ENCODE peak calls at places on chromosomes 16 and 17, in four cellular contexts. W, L, I and D are unnamed samples.

GRCh38 chr17:66904760-66905637 is 59.5 kb upstream of the CACNG4 start:
- DNase-seq in I (peak), W (no peak), L (peak), D (no peak)

GRCh38 chr17:41510251-41511065 is 5.0 kb upstream of the KRT13 start:
- DNase-seq in W (no peak), L (no peak), I (no peak), D (peak)

GRCh38 chr17:17213775-17214174 is 7.6 kb upstream of the PLD6 start:
- DNase-seq in L (no peak), I (no peak), W (no peak), D (no peak)

GRCh38 chr17:50347087-50347893 is 1.4 kb downstream of the XYLT2 start:
- DNase-seq in W (peak), L (no peak), I (no peak), D (no peak)

GRCh38 chr17:2854662-2855061 is 58.4 kb downstream of the RAP1GAP2 start:
- DNase-seq in L (no peak), I (no peak), W (no peak), D (no peak)

GRCh38 chr16:65774350-65774749 is 592.1 kb upstream of the CDH5 start:
- DNase-seq in L (no peak), W (no peak), I (no peak), D (no peak)

GRCh38 chr17:74736423-74737298 is at the start of gene RAB37:
- DNase-seq in I (peak), L (peak), W (peak), D (no peak)

GRCh38 chr16:66620419-66620775 is 15.9 kb downstream of the CMTM3 start:
- DNase-seq in I (no peak), L (no peak), W (no peak), D (no peak)

GRCh38 chr16:77307764-77308561 is 108.8 kb downstream of the SYCE1L start:
- DNase-seq in L (peak), W (no peak), I (no peak), D (no peak)

GRCh38 chr16:89099905-89100304 is 6.3 kb downstream of the ACSF3 start:
- DNase-seq in W (no peak), L (no peak), I (no peak), D (no peak)

GRCh38 chr16:66968847-66969246 is 7.8 kb downstream of the CES3 start:
- DNase-seq in W (no peak), L (no peak), I (no peak), D (no peak)

GRCh38 chr17:58615768-58616659 is 75.8 kb downstream of the TEX14 start:
- DNase-seq in L (no peak), W (no peak), I (no peak), D (no peak)

GRCh38 chr16:17273142-17273561 is 197.6 kb downstream of the XYLT1 start:
- DNase-seq in I (peak), W (no peak), L (peak), D (peak)

GRCh38 chr17:27442702-27443101 is 13.5 kb upstream of the KSR1 start:
- DNase-seq in I (no peak), L (no peak), W (no peak), D (no peak)

GRCh38 chr17:79732804-79733691 is 2.3 kb downstream of the ENPP7 start:
- DNase-seq in W (no peak), I (peak), L (no peak), D (no peak)

GRCh38 chr16:56960681-56961281 is 969 bp upstream of the CETP start:
- DNase-seq in L (no peak), W (no peak), I (no peak), D (no peak)

GRCh38 chr17:6708357-6708961 is 4.7 kb downstream of the SLC13A5 start:
- DNase-seq in L (no peak), I (no peak), W (no peak), D (no peak)

GRCh38 chr17:57588086-57588485 is 157.0 kb downstream of the CCDC182 start:
- DNase-seq in W (no peak), L (no peak), I (no peak), D (no peak)

GRCh38 chr16:89697161-89697615 is 4.3 kb downstream of the SPATA2L start:
- DNase-seq in L (no peak), I (no peak), W (no peak), D (no peak)

GRCh38 chr17:79005063-79005861 is 4.3 kb downstream of the CANT1 start:
- DNase-seq in W (no peak), I (no peak), L (no peak), D (no peak)

GRCh38 chr16:70375636-70376611 is 29.2 kb downstream of the DDX19A start:
- DNase-seq in I (no peak), W (no peak), L (no peak), D (no peak)
- TF ChIP-seq HMGXB4 in I (no peak), W (no peak), L (no peak), D (no peak)

GRCh38 chr16:85372627-85373372 is 240.3 kb upstream of the GSE1 start:
- DNase-seq in I (peak), W (no peak), L (peak), D (peak)

GRCh38 chr16:85369741-85370528 is 243.2 kb upstream of the GSE1 start:
- DNase-seq in L (peak), I (peak), W (peak), D (peak)

GRCh38 chr16:85370543-85370880 is 242.6 kb upstream of the GSE1 start:
- DNase-seq in L (no peak), I (no peak), W (no peak), D (no peak)

GRCh38 chr16:85371948-85372347 is 241.2 kb upstream of the GSE1 start:
- DNase-seq in I (no peak), W (no peak), L (no peak), D (no peak)

DNA sequence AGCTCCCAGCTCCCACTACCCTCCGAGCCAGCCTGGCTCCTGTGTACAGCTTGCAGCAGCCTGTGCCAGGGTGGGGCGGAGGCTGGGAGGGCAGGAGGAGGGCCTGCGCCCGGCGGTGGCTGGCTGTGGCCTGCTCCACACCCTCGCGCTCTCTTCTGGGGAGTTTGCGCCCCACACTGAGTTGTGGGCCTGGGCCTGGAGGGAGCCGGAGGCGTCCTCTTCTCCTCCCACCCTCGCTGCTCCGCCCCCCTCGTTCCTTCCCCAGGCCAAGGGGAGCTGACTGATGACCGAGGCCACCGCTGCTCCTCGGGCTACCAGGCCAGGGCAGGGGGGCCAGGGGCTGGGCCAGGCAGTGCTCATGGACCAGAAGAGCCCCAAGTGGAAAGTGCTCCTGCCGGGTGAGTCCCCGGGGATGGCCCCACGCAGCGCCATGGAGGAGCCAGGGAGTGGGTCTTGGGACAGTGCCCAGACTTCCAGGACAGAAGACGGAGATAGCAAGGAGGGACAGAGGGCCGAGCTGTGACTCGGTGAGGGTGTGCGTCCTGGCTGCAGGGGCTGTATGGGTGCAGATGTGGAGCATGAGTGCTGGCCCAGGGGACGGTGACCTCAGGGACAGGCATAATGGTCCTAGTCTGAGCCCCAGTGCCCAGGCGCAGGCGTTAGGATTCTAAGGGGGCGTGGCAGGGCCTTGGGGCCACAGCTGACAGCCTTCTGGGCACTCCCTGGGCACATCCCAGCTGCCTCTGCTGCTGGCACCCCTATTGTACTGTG is 242.1 kb upstream of the GSE1 start:
- DNase-seq in I (no peak), L (no peak), W (no peak), D (peak)
- TF ChIP-seq HMGXB4 in I (no peak), L (no peak), W (no peak), D (no peak)

DNA sequence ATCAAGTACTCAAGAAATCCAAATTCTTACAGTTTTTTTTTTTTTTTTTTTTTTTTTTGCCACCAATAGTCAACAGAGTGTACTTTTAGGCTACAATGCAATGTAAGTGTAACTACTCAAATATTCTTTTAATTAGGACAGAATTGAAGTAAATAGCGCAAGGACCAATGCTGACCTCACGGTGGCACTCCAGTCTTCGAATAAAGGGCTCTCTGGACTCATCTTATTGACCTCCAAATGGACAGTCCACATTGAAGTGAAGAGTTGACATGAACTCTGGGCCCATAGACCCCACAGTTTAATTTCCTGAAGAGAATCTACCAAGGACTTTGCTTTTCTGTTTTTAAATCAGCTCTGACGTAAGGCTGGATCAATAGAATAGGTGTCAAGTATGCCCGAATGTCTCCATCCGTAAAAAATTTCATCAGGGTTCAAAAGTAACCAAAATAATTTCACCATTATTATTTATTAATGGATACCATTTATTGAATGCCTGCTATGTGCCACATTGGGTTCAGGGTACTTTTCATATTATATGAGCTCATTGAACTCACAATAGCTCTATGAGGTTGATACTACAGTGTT is 7.3 kb upstream of the DDX52 start:
- DNase-seq in L (peak), W (peak), I (peak), D (peak)
- TF ChIP-seq HMGXB4 in L (no peak), W (no peak), I (no peak), D (no peak)

DNA sequence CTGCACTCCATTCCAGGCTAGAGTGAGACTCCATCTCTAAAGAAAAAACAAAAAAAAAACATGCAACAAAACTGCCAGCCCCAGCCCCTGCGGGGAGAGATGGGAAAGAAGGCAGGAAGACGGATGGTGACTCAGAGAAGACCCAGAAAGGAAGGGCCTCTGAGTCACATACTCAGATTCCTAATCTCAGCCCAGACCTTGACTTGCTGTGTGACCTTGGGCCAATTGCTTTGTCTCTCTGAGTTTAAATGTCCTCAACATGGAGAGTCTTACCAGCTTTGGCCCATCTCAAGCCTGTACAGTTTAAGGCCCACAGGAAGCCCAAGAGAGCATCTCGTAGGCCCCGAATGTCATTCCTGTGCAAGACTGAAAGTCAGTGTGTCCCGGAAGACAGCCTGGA is 86.5 kb upstream of the LHX1 start:
- DNase-seq in I (no peak), W (no peak), L (peak), D (no peak)
- TF ChIP-seq HMGXB4 in I (no peak), W (no peak), L (no peak), D (no peak)